ENCODE peak calls at places on chromosomes 3 and 15, in six cellular contexts. L is hippocampal formation; I is gastrocnemius medialis; V is stimulated activated CD8-positive, alpha-beta memory T cell treated with anti-CD3 and anti-CD28 coated beads, Interleukin-7, amount 100 ng/mL, for 48 hours; C is lower lobe of right lung; Z is NCI-H460. R is an unnamed sample.

GRCh38 chr3:104069114-104069513 is 1297.6 kb upstream of the ALCAM start:
- DNase-seq in L (no peak), I (no peak), V (no peak), C (no peak), Z (no peak), R (no peak)

GRCh38 chr15:51718199-51718598 is 19.3 kb downstream of the LYSMD2 start:
- DNase-seq in L (no peak), I (no peak), V (no peak), C (no peak), Z (no peak), R (no peak)

GRCh38 chr3:31696815-31697548 is 164.3 kb downstream of the STT3B start:
- DNase-seq in L (no peak), I (no peak), V (no peak), C (no peak), Z (no peak), R (no peak)

GRCh38 chr3:52193059-52193458 is 4.9 kb upstream of the ALAS1 start:
- DNase-seq in L (peak; percentile 50), I (peak; percentile 85), V (no peak), C (no peak), Z (no peak), R (peak; percentile 64)

GRCh38 chr3:127068111-127068810 is 85.3 kb downstream of the PLXNA1 start:
- DNase-seq in L (no peak), I (no peak), V (no peak), C (peak; percentile 24), Z (no peak), R (no peak)

GRCh38 chr3:9615003-9615628 is 34.2 kb upstream of the MTMR14 start:
- DNase-seq in L (no peak), I (no peak), V (no peak), C (no peak), Z (no peak), R (no peak)

GRCh38 chr15:66057089-66057488 is 187.8 kb downstream of the RAB11A start:
- DNase-seq in L (no peak), I (no peak), V (no peak), C (no peak), Z (no peak), R (no peak)

GRCh38 chr15:69468241-69469121 is 15.9 kb downstream of the RPLP1 start:
- DNase-seq in L (no peak), I (peak; percentile 49), V (peak; percentile 66), C (peak; percentile 80), Z (no peak), R (no peak)

GRCh38 chr15:80887148-80887547 is 102.5 kb downstream of the MESD start:
- DNase-seq in L (no peak), I (no peak), V (no peak), C (no peak), Z (no peak), R (no peak)

GRCh38 chr3:11250902-11251806 is 21.0 kb upstream of the ATG7 start:
- DNase-seq in L (no peak), I (no peak), V (no peak), C (no peak), Z (no peak), R (no peak)

GRCh38 chr15:64938192-64938591 is 26.5 kb downstream of the ANKDD1A start:
- DNase-seq in L (no peak), I (no peak), V (no peak), C (no peak), Z (peak; percentile 14), R (no peak)

GRCh38 chr3:65685621-65686020 is 353.1 kb downstream of the MAGI1 start:
- DNase-seq in L (no peak), I (no peak), V (no peak), C (no peak), Z (no peak), R (peak; percentile 32)

GRCh38 chr3:138834359-138835176 is at the start of gene PIK3CB:
- DNase-seq in L (peak; percentile 85), I (peak; percentile 88), V (peak; percentile 71), C (peak; percentile 94), Z (peak; percentile 74), R (peak; percentile 94)

GRCh38 chr15:63306480-63307073 is 29.2 kb downstream of the APH1B start:
- DNase-seq in L (no peak), I (no peak), V (no peak), C (no peak), Z (no peak), R (no peak)

GRCh38 chr3:89332311-89333159 is 225.1 kb downstream of the EPHA3 start:
- DNase-seq in L (no peak), I (no peak), V (no peak), C (no peak), Z (no peak), R (no peak)

GRCh38 chr3:9951598-9951961 is 628 bp downstream of the PRRT3 start:
- DNase-seq in L (no peak), I (no peak), V (no peak), C (no peak), Z (no peak), R (no peak)

GRCh38 chr3:30720586-30721313 is 114.3 kb downstream of the TGFBR2 start:
- DNase-seq in L (no peak), I (no peak), V (no peak), C (no peak), Z (peak; percentile 48), R (no peak)

GRCh38 chr3:170226426-170226960 is 4.3 kb downstream of the PRKCI start:
- DNase-seq in L (no peak), I (no peak), V (no peak), C (no peak), Z (no peak), R (no peak)

R was measured in putamen.